ENCODE peak calls at places on chromosomes 6 and 20, in seven cellular contexts. D is OCI-LY7; A is LoVo; Q is stimulated activated CD8-positive, alpha-beta memory T cell treated with anti-CD3 and anti-CD28 coated beads, Interleukin-15, amount 100 ng/mL, for 4 hours; M is stimulated activated effector memory CD8-positive, alpha-beta T cell treated with anti-CD3 and anti-CD28 coated beads, Interleukin-12 subunit alpha, Interleukin-12 subunit beta, amount 100 ng/mL, for 72 hours; H is stimulated activated CD4-positive, alpha-beta T cell treated with anti-CD3 and anti-CD28 coated beads, TNF-alpha, amount 100 ng/mL, for 1 hour; I is activated CD8-positive, alpha-beta T cell treated with anti-CD3 and anti-CD28 coated beads, Interleukin-2, amount 10 ng/mL, durations not matched to agents 7 days and 5 days. W is an unnamed sample.

GRCh38 chr6:117542493-117542892 is 59.8 kb downstream of the GOPC start:
- DNase-seq in D (no peak), A (no peak), Q (no peak), M (no peak), H (no peak), I (no peak), W (no peak)

GRCh38 chr20:58084966-58085365 is 143.5 kb downstream of the ANKRD60 start:
- DNase-seq in D (no peak), A (no peak), Q (no peak), M (no peak), H (no peak), I (no peak), W (no peak)

GRCh38 chr6:4447646-4448315 is 312.4 kb upstream of the ECI2 start:
- DNase-seq in D (no peak), A (no peak), Q (no peak), M (no peak), H (no peak), I (no peak), W (no peak)

GRCh38 chr20:47878601-47879004 is 93.3 kb upstream of the SULF2 start:
- DNase-seq in D (no peak), A (no peak), Q (no peak), M (no peak), H (no peak), I (no peak), W (no peak)

GRCh38 chr20:43941476-43942212 is 27.0 kb downstream of the TOX2 start:
- DNase-seq in D (peak; percentile 33), A (peak; percentile 41), Q (no peak), M (no peak), H (no peak), I (no peak), W (no peak)

GRCh38 chr20:60694763-60695162 is 557.3 kb upstream of the CDH4 start:
- DNase-seq in D (no peak), A (no peak), Q (no peak), M (no peak), H (no peak), I (no peak), W (no peak)

GRCh38 chr6:140061422-140062041 is 687.1 kb upstream of the CITED2 start:
- DNase-seq in D (no peak), A (no peak), Q (no peak), M (no peak), H (no peak), I (no peak), W (no peak)

GRCh38 chr20:62487-62886 is 25.0 kb upstream of the DEFB125 start:
- DNase-seq in D (no peak), A (no peak), Q (no peak), M (no peak), H (no peak), I (no peak), W (no peak)

GRCh38 chr20:11716239-11716944 is 201.3 kb upstream of the BTBD3 start:
- DNase-seq in D (peak; percentile 2), A (peak; percentile 20), Q (no peak), M (no peak), H (no peak), I (no peak), W (peak; percentile 48)

GRCh38 chr6:9851541-9852380 is 563.1 kb downstream of the TFAP2A start:
- DNase-seq in D (no peak), A (no peak), Q (no peak), M (no peak), H (no peak), I (no peak), W (peak; percentile 6)

GRCh38 chr20:56352656-56353055 is 6.1 kb upstream of the FAM210B start:
- DNase-seq in D (no peak), A (no peak), Q (no peak), M (no peak), H (no peak), I (no peak), W (no peak)

GRCh38 chr20:8218861-8219260 is 86.8 kb downstream of the PLCB1 start:
- DNase-seq in D (no peak), A (no peak), Q (no peak), M (no peak), H (no peak), I (no peak), W (no peak)

GRCh38 chr20:57609086-57609841 is 11.0 kb downstream of the ZBP1 start:
- DNase-seq in D (no peak), A (no peak), Q (no peak), M (no peak), H (no peak), I (no peak), W (no peak)

GRCh38 chr6:148747493-148748160 is 797 bp downstream of the UST start:
- DNase-seq in D (peak; percentile 65), A (peak; percentile 56), Q (peak; percentile 27), M (peak; percentile 39), H (no peak), I (peak; percentile 43), W (no peak)

GRCh38 chr6:111552241-111552744 is 53.4 kb downstream of the TRAF3IP2 start:
- DNase-seq in D (no peak), A (peak; percentile 63), Q (no peak), M (no peak), H (no peak), I (no peak), W (peak; percentile 30)

GRCh38 chr20:58025233-58025632 is 203.2 kb downstream of the ANKRD60 start:
- DNase-seq in D (no peak), A (no peak), Q (no peak), M (no peak), H (no peak), I (no peak), W (no peak)

GRCh38 chr20:33796907-33797544 is 14.1 kb upstream of the CHMP4B start:
- DNase-seq in D (no peak), A (no peak), Q (no peak), M (no peak), H (no peak), I (no peak), W (no peak)

GRCh38 chr6:81797594-81797993 is 45.1 kb upstream of the TENT5A start:
- DNase-seq in D (no peak), A (no peak), Q (no peak), M (no peak), H (no peak), I (no peak), W (no peak)

GRCh38 chr6:118280210-118280609 is 267.9 kb upstream of the PLN start:
- DNase-seq in D (no peak), A (no peak), Q (no peak), M (no peak), H (no peak), I (no peak), W (no peak)

GRCh38 chr6:157241411-157241979 is 81.8 kb downstream of the TMEM242 start:
- DNase-seq in D (no peak), A (no peak), Q (no peak), M (no peak), H (no peak), I (no peak), W (no peak)

GRCh38 chr6:16238658-16239089 is 287 bp downstream of the GMPR start:
- DNase-seq in D (no peak), A (no peak), Q (no peak), M (no peak), H (no peak), I (no peak), W (no peak)

GRCh38 chr6:7730852-7731251 is 5.0 kb downstream of the BMP6 start:
- DNase-seq in D (no peak), A (no peak), Q (no peak), M (no peak), H (no peak), I (no peak), W (no peak)